ENCODE peak calls at places on chromosomes 16 and 17, in six cellular contexts. One of them, this sample, is unnamed.

GRCh38 chr16:2912330-2913199 is 834 bp downstream of the FLYWCH1 start:
- DNase-seq in AG04450: peak; percentile 34
- DNase-seq in neuronal stem cell: no peak
- DNase-seq in fibroblast of pulmonary artery: peak; percentile 75
- DNase-seq in retinal pigment epithelial cell: peak; percentile 63
- DNase-seq in stimulated activated CD4-positive, alpha-beta T cell treated with anti-CD3 and anti-CD28 coated beads, Interleukin-2, amount 100 ng/mL, for 24 hours: peak; percentile 51
- DNase-seq in this sample: peak; percentile 36

GRCh38 chr16:25546781-25547180 is 145.0 kb upstream of the HS3ST4 start:
- DNase-seq in fibroblast of pulmonary artery: no peak
- DNase-seq in AG04450: no peak
- DNase-seq in neuronal stem cell: no peak
- DNase-seq in stimulated activated CD4-positive, alpha-beta T cell treated with anti-CD3 and anti-CD28 coated beads, Interleukin-2, amount 100 ng/mL, for 24 hours: no peak
- DNase-seq in retinal pigment epithelial cell: no peak
- DNase-seq in this sample: no peak

GRCh38 chr17:76164331-76164730 is 23.3 kb upstream of the FOXJ1 start:
- DNase-seq in stimulated activated CD4-positive, alpha-beta T cell treated with anti-CD3 and anti-CD28 coated beads, Interleukin-2, amount 100 ng/mL, for 24 hours: no peak
- DNase-seq in AG04450: no peak
- DNase-seq in fibroblast of pulmonary artery: peak; percentile 10
- DNase-seq in neuronal stem cell: no peak
- DNase-seq in retinal pigment epithelial cell: no peak
- DNase-seq in this sample: no peak

GRCh38 chr17:31798205-31798724 is 60.8 kb downstream of the COPRS start:
- DNase-seq in AG04450: no peak
- DNase-seq in stimulated activated CD4-positive, alpha-beta T cell treated with anti-CD3 and anti-CD28 coated beads, Interleukin-2, amount 100 ng/mL, for 24 hours: no peak
- DNase-seq in fibroblast of pulmonary artery: no peak
- DNase-seq in retinal pigment epithelial cell: no peak
- DNase-seq in neuronal stem cell: no peak
- DNase-seq in this sample: no peak

GRCh38 chr17:50533720-50534148 is 1.2 kb downstream of the EPN3 start:
- DNase-seq in neuronal stem cell: no peak
- DNase-seq in fibroblast of pulmonary artery: peak; percentile 64
- DNase-seq in stimulated activated CD4-positive, alpha-beta T cell treated with anti-CD3 and anti-CD28 coated beads, Interleukin-2, amount 100 ng/mL, for 24 hours: no peak
- DNase-seq in AG04450: no peak
- DNase-seq in retinal pigment epithelial cell: no peak
- DNase-seq in this sample: no peak

GRCh38 chr17:47978324-47978723 is 7.4 kb downstream of the CDK5RAP3 start:
- DNase-seq in retinal pigment epithelial cell: no peak
- DNase-seq in stimulated activated CD4-positive, alpha-beta T cell treated with anti-CD3 and anti-CD28 coated beads, Interleukin-2, amount 100 ng/mL, for 24 hours: peak; percentile 57
- DNase-seq in neuronal stem cell: no peak
- DNase-seq in AG04450: peak; percentile 32
- DNase-seq in fibroblast of pulmonary artery: peak; percentile 74
- DNase-seq in this sample: peak; percentile 54

GRCh38 chr16:2429771-2430663 is 770 bp downstream of the CCNF start:
- DNase-seq in fibroblast of pulmonary artery: peak; percentile 33
- DNase-seq in AG04450: no peak
- DNase-seq in neuronal stem cell: no peak
- DNase-seq in stimulated activated CD4-positive, alpha-beta T cell treated with anti-CD3 and anti-CD28 coated beads, Interleukin-2, amount 100 ng/mL, for 24 hours: no peak
- DNase-seq in retinal pigment epithelial cell: no peak
- DNase-seq in this sample: no peak

GRCh38 chr16:27636453-27637200 is 86.7 kb downstream of the KATNIP start:
- DNase-seq in neuronal stem cell: no peak
- DNase-seq in fibroblast of pulmonary artery: no peak
- DNase-seq in retinal pigment epithelial cell: no peak
- DNase-seq in AG04450: no peak
- DNase-seq in stimulated activated CD4-positive, alpha-beta T cell treated with anti-CD3 and anti-CD28 coated beads, Interleukin-2, amount 100 ng/mL, for 24 hours: no peak
- DNase-seq in this sample: no peak

GRCh38 chr16:7581175-7581574 is 248.5 kb downstream of the RBFOX1 start:
- DNase-seq in fibroblast of pulmonary artery: no peak
- DNase-seq in neuronal stem cell: no peak
- DNase-seq in retinal pigment epithelial cell: no peak
- DNase-seq in AG04450: no peak
- DNase-seq in stimulated activated CD4-positive, alpha-beta T cell treated with anti-CD3 and anti-CD28 coated beads, Interleukin-2, amount 100 ng/mL, for 24 hours: no peak
- DNase-seq in this sample: no peak

GRCh38 chr17:44216173-44216572 is 3.3 kb downstream of the UBTF start:
- DNase-seq in fibroblast of pulmonary artery: no peak
- DNase-seq in retinal pigment epithelial cell: no peak
- DNase-seq in neuronal stem cell: no peak
- DNase-seq in stimulated activated CD4-positive, alpha-beta T cell treated with anti-CD3 and anti-CD28 coated beads, Interleukin-2, amount 100 ng/mL, for 24 hours: no peak
- DNase-seq in AG04450: no peak
- DNase-seq in this sample: no peak

GRCh38 chr16:66364117-66364958 is 2.2 kb upstream of the CDH5 start:
- DNase-seq in retinal pigment epithelial cell: no peak
- DNase-seq in AG04450: no peak
- DNase-seq in fibroblast of pulmonary artery: peak; percentile 90
- DNase-seq in neuronal stem cell: no peak
- DNase-seq in stimulated activated CD4-positive, alpha-beta T cell treated with anti-CD3 and anti-CD28 coated beads, Interleukin-2, amount 100 ng/mL, for 24 hours: no peak
- DNase-seq in this sample: no peak